ENCODE peak calls at places on chromosome 7, in eight cellular contexts. One of them, this sample, is unnamed.
A peak's percentile ranks its signal among the peaks of the same experiment; 100 is the strongest.

GRCh38 chr7:82413237-82413636 is 30.3 kb downstream of the CACNA2D1 start:
- DNase-seq in T-cell: no peak
- DNase-seq in DMS53: peak; percentile 12
- DNase-seq in RWPE2: no peak
- DNase-seq in OCI-LY7: no peak
- DNase-seq in NCI-H510A: peak; percentile 14
- DNase-seq in lower lobe of right lung: no peak
- DNase-seq in LNCaP clone FGC: no peak
- DNase-seq in this sample: no peak

GRCh38 chr7:155356323-155357105 is 58.8 kb downstream of the INSIG1 start:
- DNase-seq in RWPE2: no peak
- DNase-seq in NCI-H510A: no peak
- DNase-seq in lower lobe of right lung: peak; percentile 25
- DNase-seq in T-cell: no peak
- DNase-seq in OCI-LY7: no peak
- DNase-seq in DMS53: peak; percentile 52
- DNase-seq in LNCaP clone FGC: no peak
- DNase-seq in this sample: no peak

GRCh38 chr7:156174428-156174827 is 362.2 kb upstream of the SHH start:
- DNase-seq in T-cell: no peak
- DNase-seq in RWPE2: no peak
- DNase-seq in LNCaP clone FGC: no peak
- DNase-seq in OCI-LY7: no peak
- DNase-seq in DMS53: no peak
- DNase-seq in lower lobe of right lung: no peak
- DNase-seq in NCI-H510A: no peak
- DNase-seq in this sample: no peak

GRCh38 chr7:155343150-155343549 is 45.5 kb downstream of the INSIG1 start:
- DNase-seq in RWPE2: no peak
- DNase-seq in T-cell: no peak
- DNase-seq in lower lobe of right lung: no peak
- DNase-seq in OCI-LY7: no peak
- DNase-seq in DMS53: no peak
- DNase-seq in NCI-H510A: no peak
- DNase-seq in LNCaP clone FGC: no peak
- DNase-seq in this sample: no peak

GRCh38 chr7:44694326-44694725 is 54.3 kb upstream of the ZMIZ2 start:
- DNase-seq in lower lobe of right lung: peak; percentile 23
- DNase-seq in LNCaP clone FGC: no peak
- DNase-seq in OCI-LY7: no peak
- DNase-seq in T-cell: no peak
- DNase-seq in RWPE2: no peak
- DNase-seq in DMS53: no peak
- DNase-seq in NCI-H510A: no peak
- DNase-seq in this sample: no peak

GRCh38 chr7:34837826-34838225 is 179.8 kb downstream of the NPSR1 start:
- DNase-seq in RWPE2: no peak
- DNase-seq in T-cell: no peak
- DNase-seq in lower lobe of right lung: no peak
- DNase-seq in OCI-LY7: no peak
- DNase-seq in DMS53: no peak
- DNase-seq in LNCaP clone FGC: no peak
- DNase-seq in NCI-H510A: no peak
- DNase-seq in this sample: no peak

GRCh38 chr7:2510909-2511768 is 8.4 kb upstream of the LFNG start:
- DNase-seq in T-cell: peak; percentile 73
- DNase-seq in DMS53: peak; percentile 97
- DNase-seq in NCI-H510A: peak; percentile 90
- DNase-seq in RWPE2: no peak
- DNase-seq in OCI-LY7: peak; percentile 76
- DNase-seq in lower lobe of right lung: peak; percentile 76
- DNase-seq in LNCaP clone FGC: no peak
- DNase-seq in this sample: no peak

GRCh38 chr7:33981686-33982424 is 76.5 kb downstream of the BMPER start:
- DNase-seq in NCI-H510A: no peak
- DNase-seq in DMS53: no peak
- DNase-seq in RWPE2: no peak
- DNase-seq in OCI-LY7: no peak
- DNase-seq in lower lobe of right lung: no peak
- DNase-seq in LNCaP clone FGC: no peak
- DNase-seq in T-cell: no peak
- DNase-seq in this sample: no peak

GRCh38 chr7:44748042-44748947 is at the start of gene ZMIZ2:
- DNase-seq in OCI-LY7: peak; percentile 94
- DNase-seq in LNCaP clone FGC: peak; percentile 43
- DNase-seq in RWPE2: peak; percentile 94
- DNase-seq in NCI-H510A: peak; percentile 83
- DNase-seq in T-cell: peak; percentile 91
- DNase-seq in DMS53: peak; percentile 97
- DNase-seq in lower lobe of right lung: peak; percentile 96
- DNase-seq in this sample: peak; percentile 95

GRCh38 chr7:2939193-2939885 is 95.2 kb upstream of the GNA12 start:
- DNase-seq in T-cell: no peak
- DNase-seq in RWPE2: peak; percentile 44
- DNase-seq in lower lobe of right lung: peak; percentile 32
- DNase-seq in DMS53: no peak
- DNase-seq in NCI-H510A: no peak
- DNase-seq in OCI-LY7: no peak
- DNase-seq in LNCaP clone FGC: no peak
- DNase-seq in this sample: no peak

GRCh38 chr7:15313361-15313760 is 248.5 kb downstream of the AGMO start:
- DNase-seq in OCI-LY7: no peak
- DNase-seq in LNCaP clone FGC: no peak
- DNase-seq in DMS53: no peak
- DNase-seq in NCI-H510A: no peak
- DNase-seq in RWPE2: no peak
- DNase-seq in lower lobe of right lung: no peak
- DNase-seq in T-cell: no peak
- DNase-seq in this sample: no peak

GRCh38 chr7:74103219-74103772 is 19.7 kb downstream of the LIMK1 start:
- DNase-seq in LNCaP clone FGC: peak; percentile 54
- DNase-seq in DMS53: no peak
- DNase-seq in lower lobe of right lung: no peak
- DNase-seq in RWPE2: no peak
- DNase-seq in T-cell: no peak
- DNase-seq in NCI-H510A: no peak
- DNase-seq in OCI-LY7: no peak
- DNase-seq in this sample: no peak

GRCh38 chr7:96199421-96199820 is 122.5 kb downstream of the SLC25A13 start:
- DNase-seq in NCI-H510A: no peak
- DNase-seq in RWPE2: no peak
- DNase-seq in T-cell: no peak
- DNase-seq in DMS53: no peak
- DNase-seq in OCI-LY7: no peak
- DNase-seq in lower lobe of right lung: no peak
- DNase-seq in LNCaP clone FGC: no peak
- DNase-seq in this sample: no peak

GRCh38 chr7:102287465-102288146 is 938 bp downstream of the SH2B2 start:
- DNase-seq in NCI-H510A: no peak
- DNase-seq in lower lobe of right lung: peak; percentile 63
- DNase-seq in T-cell: no peak
- DNase-seq in OCI-LY7: peak; percentile 73
- DNase-seq in LNCaP clone FGC: no peak
- DNase-seq in RWPE2: no peak
- DNase-seq in DMS53: peak; percentile 72
- DNase-seq in this sample: peak; percentile 26

GRCh38 chr7:50978633-50979215 is 196.0 kb upstream of the GRB10 start:
- DNase-seq in OCI-LY7: no peak
- DNase-seq in lower lobe of right lung: no peak
- DNase-seq in LNCaP clone FGC: no peak
- DNase-seq in RWPE2: no peak
- DNase-seq in DMS53: peak; percentile 37
- DNase-seq in NCI-H510A: no peak
- DNase-seq in T-cell: no peak
- DNase-seq in this sample: no peak

GRCh38 chr7:128427289-128427891 is 17.6 kb upstream of the IMPDH1 start:
- DNase-seq in RWPE2: no peak
- DNase-seq in T-cell: peak; percentile 14
- DNase-seq in LNCaP clone FGC: no peak
- DNase-seq in DMS53: peak; percentile 90
- DNase-seq in lower lobe of right lung: no peak
- DNase-seq in OCI-LY7: peak; percentile 70
- DNase-seq in NCI-H510A: no peak
- DNase-seq in this sample: peak; percentile 73

GRCh38 chr7:131521651-131522163 is 34.7 kb downstream of the PODXL start:
- DNase-seq in lower lobe of right lung: peak; percentile 81
- DNase-seq in T-cell: no peak
- DNase-seq in OCI-LY7: no peak
- DNase-seq in RWPE2: no peak
- DNase-seq in DMS53: peak; percentile 37
- DNase-seq in NCI-H510A: no peak
- DNase-seq in LNCaP clone FGC: no peak
- DNase-seq in this sample: peak; percentile 93

GRCh38 chr7:51590746-51591145 is 274.1 kb upstream of the COBL start:
- DNase-seq in NCI-H510A: no peak
- DNase-seq in lower lobe of right lung: no peak
- DNase-seq in RWPE2: no peak
- DNase-seq in OCI-LY7: no peak
- DNase-seq in DMS53: peak; percentile 48
- DNase-seq in T-cell: no peak
- DNase-seq in LNCaP clone FGC: no peak
- DNase-seq in this sample: no peak

GRCh38 chr7:33251261-33251660 is 121.9 kb downstream of the BBS9 start:
- DNase-seq in LNCaP clone FGC: no peak
- DNase-seq in DMS53: no peak
- DNase-seq in OCI-LY7: no peak
- DNase-seq in NCI-H510A: no peak
- DNase-seq in lower lobe of right lung: no peak
- DNase-seq in T-cell: no peak
- DNase-seq in RWPE2: no peak
- DNase-seq in this sample: no peak

GRCh38 chr7:73308074-73308664 is 457 bp downstream of the NSUN5 start:
- DNase-seq in LNCaP clone FGC: no peak
- DNase-seq in RWPE2: no peak
- DNase-seq in OCI-LY7: no peak
- DNase-seq in lower lobe of right lung: no peak
- DNase-seq in DMS53: peak; percentile 78
- DNase-seq in NCI-H510A: peak; percentile 25
- DNase-seq in T-cell: no peak
- DNase-seq in this sample: peak; percentile 6

GRCh38 chr7:141133646-141134045 is 59.8 kb downstream of the TMEM178B start:
- DNase-seq in RWPE2: no peak
- DNase-seq in LNCaP clone FGC: no peak
- DNase-seq in NCI-H510A: no peak
- DNase-seq in T-cell: no peak
- DNase-seq in lower lobe of right lung: no peak
- DNase-seq in DMS53: no peak
- DNase-seq in OCI-LY7: no peak
- DNase-seq in this sample: no peak

GRCh38 chr7:1787681-1788235 is 117.7 kb downstream of the ELFN1 start:
- DNase-seq in lower lobe of right lung: no peak
- DNase-seq in NCI-H510A: no peak
- DNase-seq in RWPE2: no peak
- DNase-seq in OCI-LY7: no peak
- DNase-seq in T-cell: no peak
- DNase-seq in DMS53: no peak
- DNase-seq in LNCaP clone FGC: no peak
- DNase-seq in this sample: no peak

GRCh38 chr7:128352138-128352537 is 8.4 kb upstream of the RBM28 start:
- DNase-seq in NCI-H510A: peak; percentile 31
- DNase-seq in T-cell: peak; percentile 19
- DNase-seq in lower lobe of right lung: peak; percentile 73
- DNase-seq in DMS53: peak; percentile 95
- DNase-seq in LNCaP clone FGC: no peak
- DNase-seq in RWPE2: peak; percentile 65
- DNase-seq in OCI-LY7: no peak
- DNase-seq in this sample: no peak

GRCh38 chr7:101153969-101154692 is at the start of gene AP1S1:
- DNase-seq in T-cell: peak; percentile 82
- DNase-seq in NCI-H510A: peak; percentile 81
- DNase-seq in OCI-LY7: peak; percentile 95
- DNase-seq in DMS53: peak; percentile 100
- DNase-seq in LNCaP clone FGC: peak; percentile 89
- DNase-seq in lower lobe of right lung: peak; percentile 95
- DNase-seq in RWPE2: peak; percentile 93
- DNase-seq in this sample: peak; percentile 94

GRCh38 chr7:157654350-157654749 is 317.5 kb downstream of the DNAJB6 start:
- DNase-seq in OCI-LY7: no peak
- DNase-seq in DMS53: no peak
- DNase-seq in NCI-H510A: no peak
- DNase-seq in RWPE2: no peak
- DNase-seq in lower lobe of right lung: no peak
- DNase-seq in T-cell: no peak
- DNase-seq in LNCaP clone FGC: no peak
- DNase-seq in this sample: no peak

GRCh38 chr7:140440593-140440992 is 36.7 kb downstream of the RAB19 start:
- DNase-seq in RWPE2: no peak
- DNase-seq in lower lobe of right lung: no peak
- DNase-seq in LNCaP clone FGC: no peak
- DNase-seq in NCI-H510A: no peak
- DNase-seq in DMS53: no peak
- DNase-seq in OCI-LY7: no peak
- DNase-seq in T-cell: no peak
- DNase-seq in this sample: no peak

GRCh38 chr7:3998060-3998459 is 684.0 kb upstream of the FOXK1 start:
- DNase-seq in OCI-LY7: no peak
- DNase-seq in RWPE2: no peak
- DNase-seq in T-cell: no peak
- DNase-seq in DMS53: no peak
- DNase-seq in NCI-H510A: no peak
- DNase-seq in lower lobe of right lung: no peak
- DNase-seq in LNCaP clone FGC: no peak
- DNase-seq in this sample: no peak

GRCh38 chr7:2621948-2622640 is 9.7 kb upstream of the TTYH3 start:
- DNase-seq in OCI-LY7: no peak
- DNase-seq in lower lobe of right lung: peak; percentile 49
- DNase-seq in LNCaP clone FGC: no peak
- DNase-seq in DMS53: peak; percentile 32
- DNase-seq in RWPE2: no peak
- DNase-seq in NCI-H510A: no peak
- DNase-seq in T-cell: no peak
- DNase-seq in this sample: no peak

GRCh38 chr7:38185395-38185920 is 7.4 kb downstream of the STARD3NL start:
- DNase-seq in OCI-LY7: no peak
- DNase-seq in RWPE2: no peak
- DNase-seq in NCI-H510A: no peak
- DNase-seq in LNCaP clone FGC: no peak
- DNase-seq in lower lobe of right lung: no peak
- DNase-seq in DMS53: no peak
- DNase-seq in T-cell: no peak
- DNase-seq in this sample: no peak

GRCh38 chr7:45582868-45583277 is 8.7 kb downstream of the ADCY1 start:
- DNase-seq in DMS53: no peak
- DNase-seq in lower lobe of right lung: no peak
- DNase-seq in T-cell: no peak
- DNase-seq in RWPE2: no peak
- DNase-seq in LNCaP clone FGC: no peak
- DNase-seq in OCI-LY7: no peak
- DNase-seq in NCI-H510A: no peak
- DNase-seq in this sample: no peak

GRCh38 chr7:27814054-27814453 is 74.1 kb downstream of the TAX1BP1 start:
- DNase-seq in LNCaP clone FGC: no peak
- DNase-seq in RWPE2: no peak
- DNase-seq in NCI-H510A: no peak
- DNase-seq in DMS53: no peak
- DNase-seq in OCI-LY7: no peak
- DNase-seq in lower lobe of right lung: no peak
- DNase-seq in T-cell: no peak
- DNase-seq in this sample: no peak

GRCh38 chr7:112510032-112510742 is 29.4 kb downstream of the LSMEM1 start:
- DNase-seq in LNCaP clone FGC: no peak
- DNase-seq in lower lobe of right lung: no peak
- DNase-seq in DMS53: no peak
- DNase-seq in OCI-LY7: no peak
- DNase-seq in RWPE2: no peak
- DNase-seq in T-cell: no peak
- DNase-seq in NCI-H510A: no peak
- DNase-seq in this sample: no peak

GRCh38 chr7:115086146-115086841 is 164.4 kb downstream of the MDFIC start:
- DNase-seq in OCI-LY7: no peak
- DNase-seq in T-cell: no peak
- DNase-seq in NCI-H510A: no peak
- DNase-seq in DMS53: peak; percentile 32
- DNase-seq in RWPE2: no peak
- DNase-seq in LNCaP clone FGC: no peak
- DNase-seq in lower lobe of right lung: no peak
- DNase-seq in this sample: no peak

GRCh38 chr7:38306914-38307313 is 33.5 kb upstream of the TARP start:
- DNase-seq in NCI-H510A: no peak
- DNase-seq in T-cell: no peak
- DNase-seq in OCI-LY7: no peak
- DNase-seq in RWPE2: no peak
- DNase-seq in LNCaP clone FGC: no peak
- DNase-seq in lower lobe of right lung: no peak
- DNase-seq in DMS53: no peak
- DNase-seq in this sample: no peak

This sample was measured in LoVo.